ENCODE peak calls at places on chromosomes 5 and 9, in five cellular contexts. N is brain microvascular endothelial cell; P is activated naive CD4-positive, alpha-beta T cell; O is nucleus accumbens; Z is T1000. K is an unnamed sample.

GRCh38 chr9:14320272-14321245 is 6.6 kb upstream of the NFIB start:
- DNase-seq in N (peak; percentile 85), P (no peak), O (no peak), Z (peak; percentile 14), K (no peak)

GRCh38 chr5:60652206-60652605 is 47.8 kb downstream of the DEPDC1B start:
- DNase-seq in N (peak; percentile 62), P (no peak), O (no peak), Z (no peak), K (no peak)

GRCh38 chr9:34665381-34666250 is 3.2 kb upstream of the CCL27 start:
- DNase-seq in N (peak; percentile 89), P (peak; percentile 35), O (peak; percentile 89), Z (peak; percentile 75), K (peak; percentile 89)

GRCh38 chr5:1122511-1123284 is 10.8 kb upstream of the SLC12A7 start:
- DNase-seq in N (no peak), P (no peak), O (no peak), Z (no peak), K (no peak)

GRCh38 chr9:130166399-130166798 is 5.8 kb upstream of the NCS1 start:
- DNase-seq in N (no peak), P (no peak), O (no peak), Z (no peak), K (no peak)

GRCh38 chr5:28328691-28329090 is 1290.3 kb upstream of the CDH9 start:
- DNase-seq in N (no peak), P (no peak), O (no peak), Z (no peak), K (no peak)

GRCh38 chr5:154242442-154242841 is 51.9 kb downstream of the GALNT10 start:
- DNase-seq in N (no peak), P (no peak), O (no peak), Z (no peak), K (no peak)

GRCh38 chr5:82019342-82020138 is 47.7 kb downstream of the ATG10 start:
- DNase-seq in N (no peak), P (no peak), O (no peak), Z (no peak), K (no peak)

GRCh38 chr9:112278152-112278551 is 55.3 kb downstream of the PTBP3 start:
- DNase-seq in N (no peak), P (no peak), O (no peak), Z (no peak), K (no peak)

GRCh38 chr9:36386396-36386795 is 13.7 kb downstream of the RNF38 start:
- DNase-seq in N (peak; percentile 15), P (no peak), O (no peak), Z (no peak), K (no peak)

GRCh38 chr9:18893491-18893890 is 139.5 kb downstream of the SAXO1 start:
- DNase-seq in N (no peak), P (no peak), O (no peak), Z (no peak), K (no peak)

GRCh38 chr5:172887735-172888134 is 53.7 kb downstream of the ERGIC1 start:
- DNase-seq in N (peak; percentile 96), P (no peak), O (peak; percentile 52), Z (no peak), K (no peak)

GRCh38 chr5:56910123-56910951 is 941 bp downstream of the SETD9 start:
- DNase-seq in N (no peak), P (no peak), O (no peak), Z (no peak), K (peak; percentile 6)

GRCh38 chr9:31542384-31543055 is 841.9 kb upstream of the ACO1 start:
- DNase-seq in N (peak; percentile 80), P (no peak), O (no peak), Z (peak; percentile 2), K (peak; percentile 12)

GRCh38 chr9:100720922-100721321 is 143.0 kb downstream of the CAVIN4 start:
- DNase-seq in N (peak; percentile 3), P (no peak), O (no peak), Z (no peak), K (no peak)

GRCh38 chr9:7303932-7304331 is 495.6 kb downstream of the DMAC1 start:
- DNase-seq in N (no peak), P (no peak), O (no peak), Z (no peak), K (no peak)

GRCh38 chr5:132080595-132080994 is 7.0 kb downstream of the CSF2 start:
- DNase-seq in N (no peak), P (no peak), O (no peak), Z (no peak), K (no peak)

GRCh38 chr9:115250646-115251045 is 132.7 kb upstream of the TNC start:
- DNase-seq in N (peak; percentile 95), P (no peak), O (no peak), Z (peak; percentile 40), K (no peak)

GRCh38 chr9:107239474-107239873 is 43.6 kb upstream of the RAD23B start:
- DNase-seq in N (no peak), P (no peak), O (no peak), Z (no peak), K (no peak)

GRCh38 chr5:141369994-141370848 is at the start of gene PCDHGB3:
- DNase-seq in N (peak; percentile 58), P (no peak), O (no peak), Z (no peak), K (no peak)

GRCh38 chr9:33331411-33331891 is 41.1 kb downstream of the NFX1 start:
- DNase-seq in N (no peak), P (no peak), O (no peak), Z (no peak), K (no peak)

GRCh38 chr9:122779181-122779580 is 9.6 kb upstream of the OR5C1 start:
- DNase-seq in N (no peak), P (no peak), O (no peak), Z (no peak), K (no peak)

GRCh38 chr5:111282798-111283197 is 58.6 kb downstream of the CAMK4 start:
- DNase-seq in N (no peak), P (no peak), O (no peak), Z (no peak), K (no peak)

GRCh38 chr5:147534172-147534951 is 24.5 kb upstream of the DPYSL3 start:
- DNase-seq in N (no peak), P (no peak), O (no peak), Z (no peak), K (no peak)